ENCODE peak calls at places on chromosomes 12 and 14, in six cellular contexts. J is SW480; U is stimulated activated naive CD8-positive, alpha-beta T cell treated with anti-CD3 and anti-CD28 coated beads, Interleukin-15, Interleukin-2, amounts not matched to agents 100 U/mL and 50 U/mL, for 24 hours; N is fibroblast of the aortic adventitia; H is SK-N-SH; W is D341Med. Z is an unnamed sample.

GRCh38 chr14:92649934-92650545 is 98.4 kb downstream of the LGMN start:
- DNase-seq in J (no peak), U (no peak), N (peak), H (no peak), W (no peak), Z (no peak)

GRCh38 chr14:37584211-37585100 is 10.6 kb downstream of the FOXA1 start:
- DNase-seq in J (no peak), U (no peak), N (no peak), H (no peak), W (no peak), Z (no peak)

GRCh38 chr12:3896851-3897351 is 23.7 kb upstream of the PARP11 start:
- DNase-seq in J (no peak), U (no peak), N (no peak), H (no peak), W (no peak), Z (no peak)

GRCh38 chr12:16636435-16637055 is 30.6 kb upstream of the LMO3 start:
- DNase-seq in J (no peak), U (no peak), N (no peak), H (no peak), W (no peak), Z (no peak)

GRCh38 chr12:1845427-1845826 is 25.1 kb downstream of the LRTM2 start:
- DNase-seq in J (no peak), U (no peak), N (no peak), H (no peak), W (no peak), Z (no peak)

GRCh38 chr14:47039336-47039735 is 387.8 kb upstream of the RPL10L start:
- DNase-seq in J (no peak), U (no peak), N (no peak), H (no peak), W (no peak), Z (no peak)

GRCh38 chr14:100297320-100298300 is 8.6 kb downstream of the SLC25A29 start:
- DNase-seq in J (no peak), U (no peak), N (peak), H (peak), W (no peak), Z (no peak)

GRCh38 chr14:24941719-24942118 is 108.2 kb downstream of the STXBP6 start:
- DNase-seq in J (no peak), U (no peak), N (no peak), H (no peak), W (no peak), Z (no peak)

GRCh38 chr12:86261142-86261541 is 5.0 kb upstream of the MGAT4C start:
- DNase-seq in J (no peak), U (no peak), N (peak), H (no peak), W (no peak), Z (no peak)

GRCh38 chr14:22846811-22847307 is 10.5 kb downstream of the MMP14 start:
- DNase-seq in J (no peak), U (no peak), N (no peak), H (peak), W (peak), Z (no peak)

GRCh38 chr12:49515266-49515665 is 23.6 kb upstream of the KCNH3 start:
- DNase-seq in J (peak), U (no peak), N (peak), H (no peak), W (no peak), Z (no peak)

GRCh38 chr14:103948442-103948841 is 6.1 kb upstream of the RD3L start:
- DNase-seq in J (no peak), U (no peak), N (no peak), H (no peak), W (no peak), Z (no peak)

GRCh38 chr14:104984056-104984894 is 1.3 kb upstream of the CLBA1 start:
- DNase-seq in J (no peak), U (no peak), N (no peak), H (no peak), W (no peak), Z (no peak)

Z was measured in H54.